ENCODE peak calls at places on chromosomes 16 and 17, in six cellular contexts. E, B, T, A, H and R are unnamed samples.

GRCh38 chr16:47079883-47080282 is 63.9 kb downstream of the NETO2 start:
- DNase-seq in B (no peak), A (no peak), E (no peak), H (no peak), T (no peak), R (no peak)

GRCh38 chr17:4003501-4004421 is 39.5 kb upstream of the ATP2A3 start:
- DNase-seq in E (no peak), H (no peak), A (peak; percentile 61), T (no peak), B (no peak), R (no peak)

GRCh38 chr16:56329887-56330286 is 95.5 kb downstream of the AMFR start:
- DNase-seq in H (no peak), A (no peak), B (no peak), E (no peak), T (no peak), R (no peak)

GRCh38 chr17:76445697-76446448 is 7.1 kb downstream of the UBE2O start:
- DNase-seq in E (no peak), T (peak; percentile 43), H (no peak), A (no peak), B (no peak), R (no peak)

GRCh38 chr17:40443196-40443987 is at the start of gene IGFBP4:
- DNase-seq in E (peak; percentile 36), B (peak; percentile 57), T (peak; percentile 80), A (peak; percentile 94), H (peak; percentile 63), R (peak; percentile 47)

GRCh38 chr17:30344283-30345088 is 10.6 kb upstream of the TMIGD1 start:
- DNase-seq in E (no peak), T (peak; percentile 50), A (no peak), B (no peak), H (no peak), R (peak; percentile 13)

GRCh38 chr17:56658648-56659047 is 65.1 kb downstream of the NOG start:
- DNase-seq in E (no peak), B (no peak), T (no peak), H (no peak), A (no peak), R (no peak)

GRCh38 chr16:49093939-49094338 is 187.7 kb downstream of the CBLN1 start:
- DNase-seq in A (no peak), H (no peak), B (no peak), T (no peak), E (no peak), R (no peak)

GRCh38 chr16:87550510-87550961 is 51.8 kb upstream of the JPH3 start:
- DNase-seq in E (peak; percentile 49), A (no peak), T (peak; percentile 14), H (peak; percentile 42), B (peak; percentile 52), R (no peak)

GRCh38 chr17:6654816-6655731 is 3.5 kb downstream of the C17orf100 start:
- DNase-seq in E (no peak), T (no peak), A (no peak), B (no peak), H (no peak), R (no peak)

GRCh38 chr16:88352261-88353200 is 30.2 kb upstream of the ZNF469 start:
- DNase-seq in B (no peak), T (no peak), A (peak; percentile 51), H (no peak), E (no peak), R (no peak)

GRCh38 chr16:68055395-68055794 is 29.8 kb upstream of the NFATC3 start:
- DNase-seq in B (no peak), T (no peak), E (no peak), A (peak; percentile 15), H (no peak), R (no peak)

GRCh38 chr16:69859105-69859969 is 91.8 kb upstream of the CLEC18A start:
- DNase-seq in A (no peak), B (no peak), H (no peak), T (peak; percentile 21), E (no peak), R (peak; percentile 47)

GRCh38 chr16:2527071-2527783 is 4.0 kb downstream of the CEMP1 start:
- DNase-seq in T (no peak), E (no peak), A (no peak), H (no peak), B (no peak), R (no peak)

GRCh38 chr16:86739808-86740207 is 161.5 kb downstream of the FOXL1 start:
- DNase-seq in H (no peak), E (no peak), A (peak; percentile 20), B (no peak), T (no peak), R (no peak)

GRCh38 chr16:47732806-47733150 is 271.6 kb downstream of the PHKB start:
- DNase-seq in T (peak; percentile 22), H (no peak), E (no peak), B (no peak), A (no peak), R (no peak)

GRCh38 chr16:89371968-89372634 is 118.3 kb downstream of the ANKRD11 start:
- DNase-seq in T (peak; percentile 76), A (no peak), E (no peak), B (no peak), H (no peak), R (no peak)